ENCODE peak calls at places on chromosomes 4 and X, in five cellular contexts. One of them, this sample, is unnamed. For H3K4me1 and H3K36me3, the result is how much of the 10 kb centered on the place peaks cover.

GRCh38 chr4:139617702-139618490 is 47.7 kb upstream of the MGST2 start:
- DNase-seq in stomach: no peak
- DNase-seq in left ventricle myocardium inferior: no peak
- DNase-seq in tibial artery: no peak
- DNase-seq in small intestine: no peak
- DNase-seq in this sample: no peak

GRCh38 chrX:46072776-46073175 is 472.4 kb downstream of the ZNF674 start:
- DNase-seq in left ventricle myocardium inferior: no peak
- DNase-seq in tibial artery: no peak
- DNase-seq in stomach: no peak
- DNase-seq in small intestine: no peak
- DNase-seq in this sample: no peak

GRCh38 chrX:44344194-44344593 is 722 bp upstream of the EFHC2 start:
- DNase-seq in stomach: peak
- DNase-seq in small intestine: peak
- DNase-seq in left ventricle myocardium inferior: no peak
- DNase-seq in tibial artery: no peak
- DNase-seq in this sample: no peak

GRCh38 chr4:173243321-173243720 is 74.7 kb downstream of the GALNT7 start:
- DNase-seq in small intestine: peak
- DNase-seq in left ventricle myocardium inferior: no peak
- DNase-seq in tibial artery: no peak
- DNase-seq in stomach: no peak
- DNase-seq in this sample: no peak

GRCh38 chr4:11182586-11183357 is 245.9 kb downstream of the HS3ST1 start:
- DNase-seq in tibial artery: no peak
- DNase-seq in small intestine: no peak
- DNase-seq in stomach: no peak
- DNase-seq in left ventricle myocardium inferior: no peak
- DNase-seq in this sample: no peak

GRCh38 chr4:82718067-82718935 is 80.3 kb downstream of the SCD5 start:
- DNase-seq in tibial artery: peak
- DNase-seq in small intestine: no peak
- DNase-seq in stomach: no peak
- DNase-seq in left ventricle myocardium inferior: peak
- DNase-seq in this sample: no peak

GRCh38 chrX:40143001-40143400 is 45.2 kb upstream of the BCOR start:
- DNase-seq in small intestine: no peak
- DNase-seq in stomach: no peak
- DNase-seq in left ventricle myocardium inferior: no peak
- DNase-seq in tibial artery: no peak
- DNase-seq in this sample: no peak

GRCh38 chrX:75151828-75152592 is 4.1 kb downstream of the ABCB7 start:
- DNase-seq in small intestine: peak
- DNase-seq in stomach: no peak
- DNase-seq in left ventricle myocardium inferior: no peak
- DNase-seq in tibial artery: no peak
- DNase-seq in this sample: no peak

GRCh38 chrX:139826065-139827044 is 106.5 kb downstream of the ATP11C start:
- DNase-seq in small intestine: peak
- DNase-seq in tibial artery: no peak
- DNase-seq in stomach: no peak
- DNase-seq in left ventricle myocardium inferior: no peak
- DNase-seq in this sample: no peak

GRCh38 chr4:173505924-173506779 is 23.9 kb downstream of the HAND2 start:
- DNase-seq in small intestine: peak
- DNase-seq in left ventricle myocardium inferior: peak
- DNase-seq in tibial artery: peak
- DNase-seq in stomach: peak
- DNase-seq in this sample: peak

GRCh38 chrX:128901018-128901417 is 622.3 kb downstream of the SMARCA1 start:
- DNase-seq in small intestine: no peak
- DNase-seq in left ventricle myocardium inferior: no peak
- DNase-seq in tibial artery: no peak
- DNase-seq in stomach: no peak
- DNase-seq in this sample: no peak

GRCh38 chrX:53039239-53039638 is 9.3 kb upstream of the GPR173 start:
- DNase-seq in left ventricle myocardium inferior: no peak
- DNase-seq in stomach: no peak
- DNase-seq in small intestine: no peak
- DNase-seq in tibial artery: no peak
- DNase-seq in this sample: no peak

GRCh38 chrX:8663325-8663724 is 68.6 kb downstream of the ANOS1 start:
- DNase-seq in tibial artery: no peak
- DNase-seq in small intestine: no peak
- DNase-seq in left ventricle myocardium inferior: no peak
- DNase-seq in stomach: no peak
- DNase-seq in this sample: no peak

GRCh38 chr4:185677915-185678314 is 134.1 kb downstream of the SORBS2 start:
- DNase-seq in small intestine: no peak
- DNase-seq in stomach: no peak
- DNase-seq in tibial artery: no peak
- DNase-seq in left ventricle myocardium inferior: no peak
- DNase-seq in this sample: no peak

GRCh38 chr4:168717852-168718251 is 221.0 kb downstream of the PALLD start:
- DNase-seq in small intestine: no peak
- DNase-seq in stomach: no peak
- DNase-seq in tibial artery: no peak
- DNase-seq in left ventricle myocardium inferior: peak
- DNase-seq in this sample: no peak

GRCh38 chrX:41384041-41384705 is 50.2 kb downstream of the DDX3X start:
- DNase-seq in left ventricle myocardium inferior: peak
- DNase-seq in small intestine: peak
- DNase-seq in tibial artery: peak
- DNase-seq in stomach: peak
- DNase-seq in this sample: peak

GRCh38 chrX:134695999-134696398 is 37.7 kb upstream of the PLAC1 start:
- DNase-seq in left ventricle myocardium inferior: no peak
- DNase-seq in small intestine: no peak
- DNase-seq in tibial artery: no peak
- DNase-seq in stomach: no peak
- DNase-seq in this sample: no peak

GRCh38 chrX:1464282-1465131 is 11.8 kb upstream of the ASMTL start:
- DNase-seq in small intestine: no peak
- DNase-seq in tibial artery: peak
- DNase-seq in left ventricle myocardium inferior: no peak
- DNase-seq in stomach: peak
- DNase-seq in this sample: no peak
- H3K4me1 ChIP-seq in small intestine: under half
- H3K4me1 ChIP-seq in tibial artery: under half
- H3K4me1 ChIP-seq in left ventricle myocardium inferior: under half
- H3K4me1 ChIP-seq in stomach: under half
- H3K4me1 ChIP-seq in this sample: under half

GRCh38 chr4:2913168-2913567 is 50.0 kb downstream of the NOP14 start:
- DNase-seq in small intestine: no peak
- DNase-seq in tibial artery: peak
- DNase-seq in left ventricle myocardium inferior: no peak
- DNase-seq in stomach: no peak
- DNase-seq in this sample: no peak
- H3K36me3 ChIP-seq in small intestine: under half
- H3K36me3 ChIP-seq in tibial artery: half or more
- H3K36me3 ChIP-seq in left ventricle myocardium inferior: half or more
- H3K36me3 ChIP-seq in stomach: half or more
- H3K36me3 ChIP-seq in this sample: under half

GRCh38 chrX:7145454-7145853 is 2.1 kb upstream of the STS start:
- DNase-seq in stomach: no peak
- DNase-seq in small intestine: peak
- DNase-seq in tibial artery: no peak
- DNase-seq in left ventricle myocardium inferior: no peak
- DNase-seq in this sample: no peak
- H3K4me1 ChIP-seq in stomach: under half
- H3K4me1 ChIP-seq in small intestine: under half
- H3K4me1 ChIP-seq in tibial artery: under half
- H3K4me1 ChIP-seq in left ventricle myocardium inferior: under half
- H3K4me1 ChIP-seq in this sample: under half

GRCh38 chrX:131764224-131764623 is 220.3 kb downstream of the OR13H1 start:
- DNase-seq in small intestine: no peak
- DNase-seq in stomach: no peak
- DNase-seq in tibial artery: no peak
- DNase-seq in left ventricle myocardium inferior: no peak
- DNase-seq in this sample: no peak

GRCh38 chrX:131763674-131764073 is 219.8 kb downstream of the OR13H1 start:
- DNase-seq in small intestine: no peak
- DNase-seq in stomach: peak
- DNase-seq in tibial artery: no peak
- DNase-seq in left ventricle myocardium inferior: no peak
- DNase-seq in this sample: peak

GRCh38 chrX:131762802-131763234 is 218.9 kb downstream of the OR13H1 start:
- DNase-seq in small intestine: no peak
- DNase-seq in left ventricle myocardium inferior: no peak
- DNase-seq in tibial artery: no peak
- DNase-seq in stomach: peak
- DNase-seq in this sample: peak
- H3K36me3 ChIP-seq in small intestine: under half
- H3K36me3 ChIP-seq in left ventricle myocardium inferior: under half
- H3K36me3 ChIP-seq in tibial artery: under half
- H3K36me3 ChIP-seq in stomach: under half
- H3K36me3 ChIP-seq in this sample: under half

DNA sequence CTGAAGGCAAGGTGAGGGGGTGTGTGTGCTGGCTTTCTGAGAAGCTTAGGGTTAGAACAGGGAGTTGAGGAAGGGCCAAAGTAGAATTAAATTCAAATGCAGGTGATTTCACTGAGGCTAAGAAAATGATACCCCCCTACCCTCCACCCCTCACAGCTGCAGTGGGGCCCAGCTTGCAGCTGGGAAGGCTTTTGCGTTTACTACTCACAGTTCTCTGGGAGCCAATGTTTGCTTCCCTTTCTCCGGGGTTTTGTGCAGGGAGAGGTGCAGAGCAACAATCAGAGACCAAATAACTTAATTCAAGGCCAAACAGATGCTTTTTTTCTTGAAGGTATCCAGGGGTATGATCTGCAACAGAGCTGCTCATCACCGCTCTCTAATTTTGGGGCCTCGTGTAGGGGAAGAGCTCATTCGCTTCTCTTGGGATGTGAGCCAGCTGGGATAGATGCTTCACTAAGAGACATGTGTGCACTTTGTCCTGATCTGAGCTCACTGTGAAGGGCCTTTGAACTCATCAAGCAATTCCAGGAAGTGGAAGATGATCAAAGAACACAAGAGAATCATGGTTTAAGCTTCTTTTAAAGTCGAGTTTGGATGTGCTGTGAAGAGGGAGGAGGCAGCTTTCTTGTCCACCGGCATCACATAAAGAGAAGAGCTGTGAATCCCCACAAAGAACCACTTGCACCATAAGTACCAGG is 122.7 kb upstream of the C1GALT1C1 start:
- DNase-seq in stomach: no peak
- DNase-seq in small intestine: peak
- DNase-seq in left ventricle myocardium inferior: no peak
- DNase-seq in tibial artery: no peak
- DNase-seq in this sample: no peak
- H3K4me1 ChIP-seq in stomach: under half
- H3K4me1 ChIP-seq in small intestine: under half
- H3K4me1 ChIP-seq in left ventricle myocardium inferior: under half
- H3K4me1 ChIP-seq in tibial artery: under half
- H3K4me1 ChIP-seq in this sample: under half

GRCh38 chr4:2901186-2901585 is 57.5 kb downstream of the ADD1 start:
- DNase-seq in tibial artery: no peak
- DNase-seq in left ventricle myocardium inferior: no peak
- DNase-seq in stomach: no peak
- DNase-seq in small intestine: no peak
- DNase-seq in this sample: no peak

GRCh38 chr4:2900701-2901100 is 57.1 kb downstream of the ADD1 start:
- DNase-seq in tibial artery: no peak
- DNase-seq in left ventricle myocardium inferior: no peak
- DNase-seq in stomach: no peak
- DNase-seq in small intestine: peak
- DNase-seq in this sample: no peak

GRCh38 chr4:2906218-2906617 is 57.0 kb downstream of the NOP14 start:
- DNase-seq in small intestine: no peak
- DNase-seq in tibial artery: no peak
- DNase-seq in left ventricle myocardium inferior: no peak
- DNase-seq in stomach: no peak
- DNase-seq in this sample: no peak

GRCh38 chr4:2905544-2905943 is 57.7 kb downstream of the NOP14 start:
- DNase-seq in tibial artery: peak
- DNase-seq in left ventricle myocardium inferior: no peak
- DNase-seq in stomach: no peak
- DNase-seq in small intestine: no peak
- DNase-seq in this sample: no peak

GRCh38 chr4:2902126-2902525 is 58.5 kb downstream of the ADD1 start:
- DNase-seq in tibial artery: no peak
- DNase-seq in left ventricle myocardium inferior: no peak
- DNase-seq in stomach: no peak
- DNase-seq in small intestine: no peak
- DNase-seq in this sample: no peak
- H3K36me3 ChIP-seq in tibial artery: half or more
- H3K36me3 ChIP-seq in left ventricle myocardium inferior: half or more
- H3K36me3 ChIP-seq in stomach: half or more
- H3K36me3 ChIP-seq in small intestine: under half
- H3K36me3 ChIP-seq in this sample: under half

GRCh38 chrX:1484638-1485019 is 31.9 kb upstream of the ASMTL start:
- DNase-seq in left ventricle myocardium inferior: no peak
- DNase-seq in stomach: no peak
- DNase-seq in small intestine: no peak
- DNase-seq in tibial artery: no peak
- DNase-seq in this sample: no peak
- H3K4me1 ChIP-seq in left ventricle myocardium inferior: under half
- H3K4me1 ChIP-seq in stomach: under half
- H3K4me1 ChIP-seq in small intestine: under half
- H3K4me1 ChIP-seq in tibial artery: under half
- H3K4me1 ChIP-seq in this sample: under half

GRCh38 chr4:38739438-38739837 is 43.4 kb downstream of the TLR10 start:
- DNase-seq in tibial artery: no peak
- DNase-seq in left ventricle myocardium inferior: no peak
- DNase-seq in stomach: no peak
- DNase-seq in small intestine: no peak
- DNase-seq in this sample: no peak
- H3K36me3 ChIP-seq in tibial artery: under half
- H3K36me3 ChIP-seq in left ventricle myocardium inferior: under half
- H3K36me3 ChIP-seq in stomach: under half
- H3K36me3 ChIP-seq in small intestine: under half
- H3K36me3 ChIP-seq in this sample: under half

This sample was measured in colonic mucosa.